ENCODE peak calls at places on chromosomes 12 and 14, in seven cellular contexts. One of them, this sample, is unnamed. For H3K4me1, the result is how much of the 10 kb centered on the place peaks cover.

GRCh38 chr12:37543131-37543965 is 773.2 kb upstream of the ALG10B start:
- DNase-seq in transverse colon: no peak
- DNase-seq in colonic mucosa: no peak
- DNase-seq in GM23338: no peak
- DNase-seq in mammary epithelial cell: no peak
- DNase-seq in body of pancreas: no peak
- DNase-seq in mucosa of descending colon: no peak
- DNase-seq in this sample: no peak

GRCh38 chr14:79103764-79104163 is 933.6 kb downstream of the NRXN3 start:
- DNase-seq in transverse colon: no peak
- DNase-seq in colonic mucosa: no peak
- DNase-seq in GM23338: no peak
- DNase-seq in mammary epithelial cell: no peak
- DNase-seq in body of pancreas: no peak
- DNase-seq in mucosa of descending colon: no peak
- DNase-seq in this sample: no peak

GRCh38 chr14:91361236-91361811 is 56.3 kb downstream of the CCDC88C start:
- DNase-seq in transverse colon: no peak
- DNase-seq in colonic mucosa: no peak
- DNase-seq in GM23338: no peak
- DNase-seq in mammary epithelial cell: peak
- DNase-seq in body of pancreas: peak
- DNase-seq in mucosa of descending colon: no peak
- DNase-seq in this sample: no peak

GRCh38 chr12:505221-505620 is 45.5 kb downstream of the B4GALNT3 start:
- DNase-seq in transverse colon: no peak
- DNase-seq in colonic mucosa: no peak
- DNase-seq in GM23338: no peak
- DNase-seq in mammary epithelial cell: no peak
- DNase-seq in body of pancreas: no peak
- DNase-seq in mucosa of descending colon: no peak
- DNase-seq in this sample: no peak

GRCh38 chr14:85934886-85935254 is 404.9 kb downstream of the FLRT2 start:
- DNase-seq in transverse colon: no peak
- DNase-seq in colonic mucosa: no peak
- DNase-seq in GM23338: no peak
- DNase-seq in mammary epithelial cell: peak
- DNase-seq in body of pancreas: no peak
- DNase-seq in mucosa of descending colon: no peak
- DNase-seq in this sample: no peak

GRCh38 chr12:85866929-85867776 is 6.9 kb upstream of the NTS start:
- DNase-seq in transverse colon: no peak
- DNase-seq in colonic mucosa: peak
- DNase-seq in GM23338: peak
- DNase-seq in mammary epithelial cell: peak
- DNase-seq in body of pancreas: peak
- DNase-seq in mucosa of descending colon: no peak
- DNase-seq in this sample: peak

GRCh38 chr14:66495214-66496098 is 9.3 kb downstream of the CCDC196 start:
- DNase-seq in transverse colon: peak
- DNase-seq in colonic mucosa: peak
- DNase-seq in GM23338: peak
- DNase-seq in mammary epithelial cell: peak
- DNase-seq in body of pancreas: peak
- DNase-seq in mucosa of descending colon: no peak
- DNase-seq in this sample: peak

GRCh38 chr14:104968153-104968527 is 10.0 kb downstream of the AHNAK2 start:
- DNase-seq in transverse colon: peak
- DNase-seq in colonic mucosa: peak
- DNase-seq in GM23338: peak
- DNase-seq in mammary epithelial cell: peak
- DNase-seq in body of pancreas: peak
- DNase-seq in mucosa of descending colon: peak
- DNase-seq in this sample: peak

GRCh38 chr12:63997198-63997597 is 152.7 kb downstream of the SRGAP1 start:
- DNase-seq in transverse colon: no peak
- DNase-seq in colonic mucosa: no peak
- DNase-seq in GM23338: no peak
- DNase-seq in mammary epithelial cell: peak
- DNase-seq in body of pancreas: no peak
- DNase-seq in mucosa of descending colon: no peak
- DNase-seq in this sample: no peak

GRCh38 chr12:19033244-19033643 is 96.3 kb upstream of the PLEKHA5 start:
- DNase-seq in transverse colon: no peak
- DNase-seq in colonic mucosa: no peak
- DNase-seq in GM23338: no peak
- DNase-seq in mammary epithelial cell: no peak
- DNase-seq in body of pancreas: no peak
- DNase-seq in mucosa of descending colon: no peak
- DNase-seq in this sample: no peak

GRCh38 chr14:77023001-77023996 is 5.2 kb downstream of the IRF2BPL start:
- DNase-seq in transverse colon: peak
- DNase-seq in colonic mucosa: peak
- DNase-seq in GM23338: peak
- DNase-seq in mammary epithelial cell: peak
- DNase-seq in body of pancreas: peak
- DNase-seq in mucosa of descending colon: peak
- DNase-seq in this sample: peak

GRCh38 chr14:77024171-77024627 is 4.3 kb downstream of the IRF2BPL start:
- DNase-seq in transverse colon: peak
- DNase-seq in colonic mucosa: peak
- DNase-seq in GM23338: peak
- DNase-seq in mammary epithelial cell: peak
- DNase-seq in body of pancreas: peak
- DNase-seq in mucosa of descending colon: peak
- DNase-seq in this sample: peak

GRCh38 chr14:77025744-77026165 is 2.8 kb downstream of the IRF2BPL start:
- DNase-seq in transverse colon: no peak
- DNase-seq in colonic mucosa: no peak
- DNase-seq in GM23338: peak
- DNase-seq in mammary epithelial cell: peak
- DNase-seq in body of pancreas: peak
- DNase-seq in mucosa of descending colon: no peak
- DNase-seq in this sample: peak

GRCh38 chr14:77018785-77019184 is 9.7 kb downstream of the IRF2BPL start:
- DNase-seq in transverse colon: no peak
- DNase-seq in colonic mucosa: no peak
- DNase-seq in GM23338: no peak
- DNase-seq in mammary epithelial cell: no peak
- DNase-seq in body of pancreas: no peak
- DNase-seq in mucosa of descending colon: no peak
- DNase-seq in this sample: no peak

DNA sequence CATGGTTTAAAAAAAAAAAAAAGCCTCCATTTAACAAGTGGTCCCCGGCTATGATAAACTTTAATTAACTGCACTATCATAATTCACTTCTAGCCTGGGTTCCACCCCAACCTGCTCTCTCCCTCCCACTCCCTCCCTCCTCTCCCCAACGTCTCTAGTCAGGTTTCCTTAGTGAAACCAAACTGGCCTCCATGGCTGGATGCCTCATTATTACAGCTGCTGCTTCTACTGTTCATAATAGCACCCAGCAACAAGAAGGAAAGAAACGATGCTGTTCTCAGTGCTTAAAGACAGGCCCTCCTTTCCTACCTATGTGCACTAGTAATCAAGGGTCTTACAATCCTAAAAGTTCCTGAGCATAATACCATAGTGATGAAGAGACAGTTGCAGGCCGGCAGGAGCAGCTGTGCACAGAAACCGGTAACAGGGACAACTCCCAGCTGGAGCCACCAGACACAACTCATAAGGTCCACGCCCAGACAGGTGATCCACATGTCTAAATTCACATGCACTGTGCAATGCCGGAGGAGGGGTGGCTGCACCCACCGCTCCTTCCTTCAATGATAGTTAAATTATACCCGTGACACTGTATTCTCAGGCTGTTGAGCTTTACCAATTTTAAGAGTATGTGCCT is 6.2 kb downstream of the IRF2BPL start:
- DNase-seq in transverse colon: peak
- DNase-seq in colonic mucosa: peak
- DNase-seq in GM23338: no peak
- DNase-seq in mammary epithelial cell: no peak
- DNase-seq in body of pancreas: no peak
- DNase-seq in mucosa of descending colon: no peak
- DNase-seq in this sample: no peak
- H3K4me3 ChIP-seq in transverse colon: no peak
- H3K4me3 ChIP-seq in colonic mucosa: no peak
- H3K4me3 ChIP-seq in GM23338: peak
- H3K4me3 ChIP-seq in mammary epithelial cell: no peak
- H3K4me3 ChIP-seq in body of pancreas: no peak
- H3K4me3 ChIP-seq in mucosa of descending colon: no peak
- H3K4me3 ChIP-seq in this sample: no peak

GRCh38 chr12:3274664-3275063 is 197.5 kb downstream of the TSPAN9 start:
- DNase-seq in transverse colon: no peak
- DNase-seq in colonic mucosa: no peak
- DNase-seq in GM23338: no peak
- DNase-seq in mammary epithelial cell: no peak
- DNase-seq in body of pancreas: no peak
- DNase-seq in mucosa of descending colon: no peak
- DNase-seq in this sample: no peak
- H3K4me1 ChIP-seq in transverse colon: under half
- H3K4me1 ChIP-seq in colonic mucosa: under half
- H3K4me1 ChIP-seq in GM23338: under half
- H3K4me1 ChIP-seq in mammary epithelial cell: under half
- H3K4me1 ChIP-seq in body of pancreas: under half
- H3K4me1 ChIP-seq in mucosa of descending colon: under half
- H3K4me1 ChIP-seq in this sample: under half

GRCh38 chr14:23183479-23183878 is at the start of gene SLC7A8:
- DNase-seq in transverse colon: peak
- DNase-seq in colonic mucosa: peak
- DNase-seq in GM23338: peak
- DNase-seq in mammary epithelial cell: no peak
- DNase-seq in body of pancreas: peak
- DNase-seq in mucosa of descending colon: no peak
- DNase-seq in this sample: peak

GRCh38 chr14:23181946-23182345 is 1.5 kb downstream of the SLC7A8 start:
- DNase-seq in transverse colon: no peak
- DNase-seq in colonic mucosa: no peak
- DNase-seq in GM23338: peak
- DNase-seq in mammary epithelial cell: no peak
- DNase-seq in body of pancreas: no peak
- DNase-seq in mucosa of descending colon: no peak
- DNase-seq in this sample: no peak

GRCh38 chr14:23183076-23183475 is 384 bp downstream of the SLC7A8 start:
- DNase-seq in transverse colon: no peak
- DNase-seq in colonic mucosa: no peak
- DNase-seq in GM23338: peak
- DNase-seq in mammary epithelial cell: no peak
- DNase-seq in body of pancreas: no peak
- DNase-seq in mucosa of descending colon: no peak
- DNase-seq in this sample: no peak

GRCh38 chr14:23182372-23183014 is 967 bp downstream of the SLC7A8 start:
- DNase-seq in transverse colon: peak
- DNase-seq in colonic mucosa: peak
- DNase-seq in GM23338: peak
- DNase-seq in mammary epithelial cell: peak
- DNase-seq in body of pancreas: peak
- DNase-seq in mucosa of descending colon: peak
- DNase-seq in this sample: peak

GRCh38 chr14:23181453-23181852 is 2.0 kb downstream of the SLC7A8 start:
- DNase-seq in transverse colon: no peak
- DNase-seq in colonic mucosa: no peak
- DNase-seq in GM23338: no peak
- DNase-seq in mammary epithelial cell: no peak
- DNase-seq in body of pancreas: no peak
- DNase-seq in mucosa of descending colon: no peak
- DNase-seq in this sample: no peak
- H3K4me3 ChIP-seq in transverse colon: no peak
- H3K4me3 ChIP-seq in colonic mucosa: peak
- H3K4me3 ChIP-seq in GM23338: peak
- H3K4me3 ChIP-seq in mammary epithelial cell: peak
- H3K4me3 ChIP-seq in body of pancreas: no peak
- H3K4me3 ChIP-seq in mucosa of descending colon: no peak
- H3K4me3 ChIP-seq in this sample: no peak

GRCh38 chr12:131000000-131000486 is 46.3 kb downstream of the ADGRD1 start:
- DNase-seq in transverse colon: no peak
- DNase-seq in colonic mucosa: no peak
- DNase-seq in GM23338: no peak
- DNase-seq in mammary epithelial cell: no peak
- DNase-seq in body of pancreas: no peak
- DNase-seq in mucosa of descending colon: no peak
- DNase-seq in this sample: no peak
- H3K4me1 ChIP-seq in transverse colon: under half
- H3K4me1 ChIP-seq in colonic mucosa: under half
- H3K4me1 ChIP-seq in GM23338: under half
- H3K4me1 ChIP-seq in mammary epithelial cell: under half
- H3K4me1 ChIP-seq in body of pancreas: under half
- H3K4me1 ChIP-seq in mucosa of descending colon: under half
- H3K4me1 ChIP-seq in this sample: under half

GRCh38 chr14:103529383-103530365 is 678 bp downstream of the TRMT61A start:
- DNase-seq in transverse colon: peak
- DNase-seq in colonic mucosa: no peak
- DNase-seq in GM23338: no peak
- DNase-seq in mammary epithelial cell: no peak
- DNase-seq in body of pancreas: no peak
- DNase-seq in mucosa of descending colon: no peak
- DNase-seq in this sample: no peak

GRCh38 chr14:103530390-103530789 is 1.4 kb downstream of the TRMT61A start:
- DNase-seq in transverse colon: no peak
- DNase-seq in colonic mucosa: no peak
- DNase-seq in GM23338: peak
- DNase-seq in mammary epithelial cell: no peak
- DNase-seq in body of pancreas: no peak
- DNase-seq in mucosa of descending colon: no peak
- DNase-seq in this sample: no peak

GRCh38 chr14:103532216-103533136 is 3.5 kb downstream of the TRMT61A start:
- DNase-seq in transverse colon: no peak
- DNase-seq in colonic mucosa: no peak
- DNase-seq in GM23338: no peak
- DNase-seq in mammary epithelial cell: no peak
- DNase-seq in body of pancreas: no peak
- DNase-seq in mucosa of descending colon: no peak
- DNase-seq in this sample: no peak

GRCh38 chr14:103531421-103532215 is 2.6 kb downstream of the TRMT61A start:
- DNase-seq in transverse colon: no peak
- DNase-seq in colonic mucosa: no peak
- DNase-seq in GM23338: no peak
- DNase-seq in mammary epithelial cell: no peak
- DNase-seq in body of pancreas: no peak
- DNase-seq in mucosa of descending colon: no peak
- DNase-seq in this sample: no peak

DNA sequence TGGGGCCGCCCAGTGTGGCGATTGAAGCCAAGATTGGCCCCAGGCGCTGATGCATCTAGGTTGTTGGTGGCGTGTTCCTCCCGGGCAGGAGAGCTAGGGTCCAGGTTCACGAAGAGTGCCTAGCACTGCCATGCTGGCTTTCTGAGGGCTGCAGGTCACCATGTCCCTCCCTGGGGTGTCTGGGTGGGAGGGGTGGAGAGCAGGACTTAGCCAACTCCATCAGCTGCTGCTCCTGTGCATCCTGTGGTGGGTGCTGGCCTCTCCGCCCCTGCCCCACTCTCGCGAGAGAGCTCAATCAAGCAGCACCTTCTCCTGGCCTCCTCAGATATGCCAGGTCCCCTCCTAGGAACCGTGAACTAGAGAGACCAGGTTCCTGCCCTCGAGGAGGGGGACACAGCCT is 1.8 kb downstream of the TRMT61A start:
- DNase-seq in transverse colon: no peak
- DNase-seq in colonic mucosa: no peak
- DNase-seq in GM23338: no peak
- DNase-seq in mammary epithelial cell: no peak
- DNase-seq in body of pancreas: no peak
- DNase-seq in mucosa of descending colon: no peak
- DNase-seq in this sample: no peak
- H3K4me3 ChIP-seq in transverse colon: no peak
- H3K4me3 ChIP-seq in colonic mucosa: no peak
- H3K4me3 ChIP-seq in GM23338: no peak
- H3K4me3 ChIP-seq in mammary epithelial cell: no peak
- H3K4me3 ChIP-seq in body of pancreas: no peak
- H3K4me3 ChIP-seq in mucosa of descending colon: no peak
- H3K4me3 ChIP-seq in this sample: no peak